ENCODE peak calls at places on chromosomes 13 and 19, in four cellular contexts. A, X, Q and R are unnamed samples.

GRCh38 chr13:40315416-40316064 is 350.9 kb downstream of the FOXO1 start:
- DNase-seq in A (peak; percentile 17), X (no peak), Q (no peak), R (no peak)

GRCh38 chr13:72638059-72638815 is 89.2 kb downstream of the MZT1 start:
- DNase-seq in A (no peak), X (no peak), Q (no peak), R (no peak)

GRCh38 chr19:23996549-23996948 is 81.9 kb downstream of the ZNF726 start:
- DNase-seq in A (no peak), X (peak; percentile 66), Q (no peak), R (peak; percentile 53)

GRCh38 chr19:34269968-34270621 is 15.7 kb downstream of the GARRE1 start:
- DNase-seq in A (peak; percentile 71), X (peak; percentile 73), Q (no peak), R (peak; percentile 16)

GRCh38 chr19:33280351-33280921 is 21.9 kb downstream of the CEBPA start:
- DNase-seq in A (no peak), X (no peak), Q (no peak), R (no peak)

GRCh38 chr19:38932425-38933179 is 1.9 kb downstream of the MRPS12 start:
- DNase-seq in A (no peak), X (peak; percentile 70), Q (no peak), R (peak; percentile 67)

GRCh38 chr13:22561581-22561980 is 619.2 kb upstream of the SGCG start:
- DNase-seq in A (no peak), X (no peak), Q (no peak), R (no peak)

GRCh38 chr13:43153436-43154082 is 130.2 kb downstream of the DNAJC15 start:
- DNase-seq in A (no peak), X (no peak), Q (no peak), R (peak; percentile 23)

GRCh38 chr13:45932611-45933182 is 81.1 kb upstream of the SIAH3 start:
- DNase-seq in A (no peak), X (no peak), Q (no peak), R (no peak)

GRCh38 chr19:18348171-18348570 is 7.8 kb downstream of the PGPEP1 start:
- DNase-seq in A (no peak), X (no peak), Q (no peak), R (no peak)

GRCh38 chr19:41897820-41898219 is 14.8 kb downstream of the ARHGEF1 start:
- DNase-seq in A (no peak), X (no peak), Q (no peak), R (no peak)

GRCh38 chr19:41896581-41896942 is 13.6 kb downstream of the ARHGEF1 start:
- DNase-seq in A (no peak), X (no peak), Q (no peak), R (no peak)

GRCh38 chr19:41895745-41896580 is 13.0 kb downstream of the ARHGEF1 start:
- DNase-seq in A (no peak), X (no peak), Q (no peak), R (no peak)

GRCh38 chr19:41898235-41898634 is 15.3 kb downstream of the ARHGEF1 start:
- DNase-seq in A (no peak), X (no peak), Q (no peak), R (no peak)

DNA sequence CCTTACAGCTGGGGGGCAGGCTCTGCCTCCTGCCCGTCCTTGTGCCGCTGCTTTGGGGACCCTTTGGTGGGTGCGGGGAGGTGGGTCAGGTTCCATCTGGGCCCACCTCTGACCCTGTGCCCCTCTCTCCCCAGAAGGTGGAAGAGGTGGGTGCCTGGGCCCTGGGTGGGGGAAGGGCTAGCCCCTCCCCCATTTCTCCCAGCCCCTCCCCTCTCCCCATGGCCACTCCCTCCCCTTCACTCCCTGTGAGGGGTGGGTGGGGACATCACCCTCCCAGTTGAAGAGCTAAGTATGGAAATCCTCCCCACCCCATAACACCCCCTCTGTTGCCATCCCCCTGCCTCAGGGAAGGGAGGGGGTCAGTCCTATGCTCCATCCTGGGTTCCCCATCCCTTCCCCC is 14.2 kb downstream of the ARHGEF1 start:
- DNase-seq in A (no peak), X (no peak), Q (no peak), R (no peak)
- H3K36me3 ChIP-seq in A (peaks cover 86% of the 10 kb centered on the region), X (peaks cover 45% of the 10 kb centered on the region), Q (no peaks in the 10 kb centered on the region), R (peaks cover 32% of the 10 kb centered on the region)

GRCh38 chr13:110684388-110685056 is 21.4 kb downstream of the CARS2 start:
- DNase-seq in A (no peak), X (no peak), Q (no peak), R (no peak)

GRCh38 chr13:110681868-110682550 is 23.9 kb downstream of the CARS2 start:
- DNase-seq in A (no peak), X (no peak), Q (no peak), R (no peak)

GRCh38 chr13:110683921-110684320 is 22.0 kb downstream of the CARS2 start:
- DNase-seq in A (no peak), X (no peak), Q (no peak), R (no peak)

GRCh38 chr13:110682746-110683145 is 23.2 kb downstream of the CARS2 start:
- DNase-seq in A (no peak), X (no peak), Q (no peak), R (no peak)

GRCh38 chr13:110683203-110683883 is 22.6 kb downstream of the CARS2 start:
- DNase-seq in A (no peak), X (no peak), Q (no peak), R (peak; percentile 24)
- H3K36me3 ChIP-seq in A (peaks cover 55% of the 10 kb centered on the region), X (peaks cover 78% of the 10 kb centered on the region), Q (no peaks in the 10 kb centered on the region), R (peaks cover 12% of the 10 kb centered on the region)

GRCh38 chr19:48473161-48473966 is 4.2 kb downstream of the CYTH2 start:
- DNase-seq in A (no peak), X (peak; percentile 64), Q (no peak), R (no peak)

GRCh38 chr19:48474084-48474592 is 5.0 kb downstream of the CYTH2 start:
- DNase-seq in A (no peak), X (no peak), Q (no peak), R (no peak)

GRCh38 chr19:48470281-48470680 is 1.1 kb downstream of the CYTH2 start:
- DNase-seq in A (no peak), X (no peak), Q (no peak), R (no peak)

GRCh38 chr19:48470856-48471255 is 1.7 kb downstream of the CYTH2 start:
- DNase-seq in A (no peak), X (no peak), Q (no peak), R (no peak)

DNA sequence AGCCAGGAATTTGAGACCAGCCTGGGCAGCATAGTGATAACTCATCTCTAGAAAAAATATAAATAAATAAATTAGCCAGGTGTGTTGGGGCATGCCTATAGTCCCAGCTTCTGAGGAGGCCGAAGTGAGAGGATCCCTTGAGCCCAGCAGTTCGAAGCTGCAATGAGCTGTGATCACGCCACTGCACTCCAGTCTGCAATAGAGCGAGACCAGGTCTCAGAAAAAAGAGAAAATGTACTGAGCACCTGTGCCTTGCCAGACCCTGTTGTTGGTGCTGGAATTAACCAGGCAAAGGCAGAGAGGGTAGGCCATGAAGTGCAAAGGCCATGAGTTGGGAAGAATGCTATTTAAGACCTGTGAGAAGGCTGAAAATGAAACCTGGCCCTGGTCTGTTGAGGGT is 2.7 kb downstream of the CYTH2 start:
- DNase-seq in A (no peak), X (no peak), Q (no peak), R (no peak)
- H3K36me3 ChIP-seq in A (peaks cover 59% of the 10 kb centered on the region), X (peaks cover 65% of the 10 kb centered on the region), Q (peaks cover 2% of the 10 kb centered on the region), R (peaks cover 45% of the 10 kb centered on the region)

GRCh38 chr19:47187023-47187655 is 43.9 kb downstream of the BBC3 start:
- DNase-seq in A (no peak), X (no peak), Q (no peak), R (no peak)
- H3K36me3 ChIP-seq in A (no peaks in the 10 kb centered on the region), X (peaks cover 88% of the 10 kb centered on the region), Q (peaks cover 2% of the 10 kb centered on the region), R (peaks cover 55% of the 10 kb centered on the region)